ENCODE peak calls at places on chromosome 3, in eight cellular contexts. D, T, O, W, G, F, B and C are unnamed samples.

GRCh38 chr3:119304201-119304713 is 10.1 kb downstream of the ARHGAP31 start:
- DNase-seq in D (no peak), T (peak), O (no peak), W (no peak), G (peak), F (no peak), B (peak), C (peak)

GRCh38 chr3:166527325-166527724 is 690.1 kb upstream of the BCHE start:
- DNase-seq in D (no peak), T (no peak), O (no peak), W (no peak), G (no peak), F (no peak), B (peak), C (no peak)

GRCh38 chr3:155070932-155071387 is 9.2 kb upstream of the MME start:
- DNase-seq in D (no peak), T (peak), O (no peak), W (no peak), G (no peak), F (no peak), B (peak), C (peak)

GRCh38 chr3:157131861-157132260 is 28.1 kb downstream of the CCNL1 start:
- DNase-seq in D (no peak), T (no peak), O (no peak), W (no peak), G (no peak), F (no peak), B (peak), C (no peak)

GRCh38 chr3:66037986-66038369 is 740 bp downstream of the MAGI1 start:
- DNase-seq in D (peak), T (no peak), O (peak), W (peak), G (peak), F (no peak), B (no peak), C (no peak)

GRCh38 chr3:132283440-132283839 is 33.8 kb upstream of the ACP3 start:
- DNase-seq in D (peak), T (peak), O (no peak), W (peak), G (no peak), F (no peak), B (no peak), C (no peak)

GRCh38 chr3:28326458-28326926 is 22.0 kb upstream of the ZCWPW2 start:
- DNase-seq in D (peak), T (no peak), O (no peak), W (no peak), G (no peak), F (no peak), B (peak), C (no peak)

GRCh38 chr3:121629601-121630000 is 31.1 kb downstream of the HCLS1 start:
- DNase-seq in D (no peak), T (no peak), O (no peak), W (no peak), G (no peak), F (no peak), B (no peak), C (no peak)

GRCh38 chr3:191244242-191244867 is 45.3 kb downstream of the OSTN start:
- DNase-seq in D (peak), T (peak), O (no peak), W (no peak), G (no peak), F (no peak), B (peak), C (no peak)

GRCh38 chr3:53196575-53197407 is 35.8 kb downstream of the PRKCD start:
- DNase-seq in D (peak), T (peak), O (no peak), W (peak), G (peak), F (no peak), B (peak), C (peak)

GRCh38 chr3:127428344-127429001 is 140.6 kb upstream of the PRR20G start:
- DNase-seq in D (no peak), T (peak), O (no peak), W (no peak), G (no peak), F (no peak), B (no peak), C (peak)

GRCh38 chr3:183253961-183254815 is 1.1 kb downstream of the B3GNT5 start:
- DNase-seq in D (no peak), T (no peak), O (peak), W (peak), G (peak), F (no peak), B (peak), C (peak)

GRCh38 chr3:124995460-124995994 is 60.3 kb downstream of the HEG1 start:
- DNase-seq in D (peak), T (peak), O (no peak), W (peak), G (peak), F (peak), B (peak), C (no peak)

GRCh38 chr3:11803977-11804903 is 42.4 kb downstream of the TAMM41 start:
- DNase-seq in D (peak), T (peak), O (no peak), W (peak), G (peak), F (peak), B (peak), C (peak)

GRCh38 chr3:30679045-30679444 is 72.6 kb downstream of the TGFBR2 start:
- DNase-seq in D (no peak), T (no peak), O (no peak), W (no peak), G (no peak), F (no peak), B (no peak), C (no peak)

GRCh38 chr3:177483182-177483967 is 286.1 kb upstream of the TBL1XR1 start:
- DNase-seq in D (no peak), T (no peak), O (no peak), W (peak), G (peak), F (no peak), B (no peak), C (peak)

GRCh38 chr3:25962255-25962654 is 172.4 kb downstream of the OXSM start:
- DNase-seq in D (no peak), T (no peak), O (no peak), W (no peak), G (peak), F (no peak), B (no peak), C (no peak)

GRCh38 chr3:180018588-180018987 is 18.1 kb downstream of the PEX5L start:
- DNase-seq in D (no peak), T (no peak), O (no peak), W (no peak), G (peak), F (no peak), B (no peak), C (no peak)

GRCh38 chr3:159234306-159234705 is 432.5 kb downstream of the MFSD1 start:
- DNase-seq in D (no peak), T (peak), O (no peak), W (no peak), G (no peak), F (no peak), B (no peak), C (peak)

GRCh38 chr3:123169930-123170329 is 31.8 kb upstream of the SEC22A start:
- DNase-seq in D (no peak), T (no peak), O (no peak), W (no peak), G (no peak), F (no peak), B (peak), C (no peak)

DNA sequence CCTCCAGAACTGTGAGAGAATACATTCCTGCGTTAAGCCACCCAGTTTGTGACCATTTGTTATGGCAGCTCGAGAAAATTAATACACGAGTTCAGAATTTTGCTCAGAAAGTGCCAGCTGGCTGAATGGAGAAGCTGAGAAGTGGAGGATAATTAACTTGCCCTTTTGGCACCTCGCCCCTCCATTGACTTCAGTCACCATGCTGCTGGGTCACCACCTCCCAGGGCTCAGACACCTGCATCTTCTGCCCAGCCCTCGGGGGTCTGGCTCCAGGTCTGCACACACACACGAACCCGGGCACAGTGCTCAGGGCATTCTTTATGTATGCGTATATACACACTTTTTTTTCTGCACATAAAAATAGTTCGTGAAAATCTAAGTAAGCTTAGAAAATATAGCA is 32.0 kb downstream of the AMOTL2 start:
- DNase-seq in D (no peak), T (no peak), O (no peak), W (no peak), G (no peak), F (no peak), B (no peak), C (no peak)
- H3K4me3 ChIP-seq in D (no peak), T (no peak), O (no peak), W (no peak), G (no peak), F (no peak), B (no peak), C (no peak)

DNA sequence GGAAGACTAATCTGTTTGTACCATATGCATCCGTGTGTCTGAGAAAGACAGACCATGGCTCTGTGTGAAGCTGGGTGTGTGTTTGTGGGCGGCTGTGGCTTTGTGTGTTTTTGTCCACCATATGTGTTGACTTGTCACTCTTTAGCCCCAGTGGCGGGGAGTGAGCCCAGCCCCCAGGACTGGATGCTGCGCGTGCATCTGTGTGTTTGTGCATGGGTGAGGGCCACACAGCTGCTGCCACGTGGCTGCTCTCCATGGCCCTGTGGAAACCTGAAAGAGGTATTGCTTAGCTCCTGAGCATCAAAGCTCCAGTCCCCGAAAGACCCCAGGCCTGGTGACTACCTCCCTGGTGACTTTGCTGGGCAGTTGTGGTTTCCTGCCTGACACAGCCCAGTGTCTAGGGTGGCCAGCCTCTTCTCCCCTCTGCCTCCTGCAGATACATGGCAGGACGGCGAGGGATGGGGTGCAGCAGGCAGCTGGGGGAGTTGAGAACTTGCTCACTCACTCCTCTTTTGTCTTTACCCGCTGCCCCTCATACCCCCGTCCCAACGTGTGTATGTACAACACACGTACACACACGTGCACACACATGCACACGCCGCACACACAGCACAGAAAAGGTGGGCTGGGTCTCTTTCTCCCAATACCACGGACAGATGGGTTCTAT is 6.5 kb downstream of the EPHB3 start:
- DNase-seq in D (no peak), T (no peak), O (no peak), W (no peak), G (no peak), F (no peak), B (no peak), C (no peak)
- H3K4me3 ChIP-seq in D (no peak), T (peak), O (peak), W (peak), G (peak), F (peak), B (no peak), C (peak)

GRCh38 chr3:153293222-153293621 is 131.2 kb downstream of the RAP2B start:
- DNase-seq in D (no peak), T (peak), O (no peak), W (no peak), G (no peak), F (no peak), B (peak), C (no peak)
- H3K4me3 ChIP-seq in D (no peak), T (no peak), O (no peak), W (no peak), G (no peak), F (no peak), B (peak), C (no peak)

DNA sequence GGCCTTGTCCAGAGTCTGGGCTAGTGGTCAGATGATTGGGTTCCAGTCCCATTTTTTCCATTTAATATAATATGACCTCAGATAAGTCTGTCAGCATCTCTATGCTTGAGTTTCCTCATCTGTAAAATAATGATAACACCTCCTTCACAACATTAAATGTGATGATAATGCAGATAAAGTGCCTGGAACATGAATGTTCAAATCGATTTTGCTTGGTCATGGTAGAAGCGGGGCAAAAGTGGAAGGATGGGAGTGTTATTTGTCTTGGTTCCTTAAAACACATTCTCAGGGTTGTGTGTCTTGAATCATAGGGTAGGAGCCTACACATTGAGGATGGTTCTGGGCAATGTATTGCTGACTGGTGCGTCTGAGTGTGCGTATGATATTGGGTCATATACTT is 16.9 kb downstream of the ARIH2 start:
- DNase-seq in D (no peak), T (no peak), O (no peak), W (no peak), G (no peak), F (no peak), B (no peak), C (no peak)
- H3K4me3 ChIP-seq in D (no peak), T (no peak), O (no peak), W (no peak), G (no peak), F (no peak), B (no peak), C (no peak)

GRCh38 chr3:46566040-46566631 is at the start of gene LRRC2:
- DNase-seq in D (peak), T (peak), O (peak), W (peak), G (peak), F (no peak), B (peak), C (peak)
- H3K4me3 ChIP-seq in D (peak), T (peak), O (peak), W (peak), G (peak), F (no peak), B (peak), C (peak)

GRCh38 chr3:181265750-181266333 is 276.3 kb upstream of the DNAJC19 start:
- DNase-seq in D (peak), T (no peak), O (no peak), W (no peak), G (no peak), F (no peak), B (no peak), C (peak)
- H3K4me3 ChIP-seq in D (peak), T (no peak), O (peak), W (no peak), G (no peak), F (no peak), B (no peak), C (peak)

GRCh38 chr3:193812791-193813505 is 219.9 kb downstream of the OPA1 start:
- DNase-seq in D (no peak), T (no peak), O (no peak), W (no peak), G (no peak), F (no peak), B (no peak), C (no peak)
- H3K4me3 ChIP-seq in D (no peak), T (no peak), O (no peak), W (no peak), G (no peak), F (no peak), B (no peak), C (no peak)

DNA sequence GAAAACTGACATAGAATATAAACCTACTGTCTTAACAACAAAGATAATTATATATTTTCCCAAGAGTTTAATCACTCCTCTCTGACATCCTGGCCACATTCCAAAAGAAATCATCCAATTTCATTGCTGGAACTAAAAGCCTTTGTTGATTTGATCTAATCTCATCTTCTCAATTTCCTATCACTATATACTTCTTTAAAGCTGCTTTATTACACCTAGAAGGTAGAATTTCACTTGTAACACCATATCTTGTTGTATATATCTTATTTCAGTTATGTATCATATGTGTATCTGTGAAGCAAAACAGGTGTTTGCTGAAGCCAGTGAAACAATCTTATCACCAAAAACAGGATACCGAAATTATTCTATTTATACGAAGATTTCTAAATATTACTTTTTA is 740.2 kb downstream of the ROBO1 start:
- DNase-seq in D (no peak), T (no peak), O (no peak), W (no peak), G (no peak), F (no peak), B (no peak), C (no peak)
- H3K4me3 ChIP-seq in D (no peak), T (no peak), O (no peak), W (no peak), G (no peak), F (no peak), B (no peak), C (no peak)

DNA sequence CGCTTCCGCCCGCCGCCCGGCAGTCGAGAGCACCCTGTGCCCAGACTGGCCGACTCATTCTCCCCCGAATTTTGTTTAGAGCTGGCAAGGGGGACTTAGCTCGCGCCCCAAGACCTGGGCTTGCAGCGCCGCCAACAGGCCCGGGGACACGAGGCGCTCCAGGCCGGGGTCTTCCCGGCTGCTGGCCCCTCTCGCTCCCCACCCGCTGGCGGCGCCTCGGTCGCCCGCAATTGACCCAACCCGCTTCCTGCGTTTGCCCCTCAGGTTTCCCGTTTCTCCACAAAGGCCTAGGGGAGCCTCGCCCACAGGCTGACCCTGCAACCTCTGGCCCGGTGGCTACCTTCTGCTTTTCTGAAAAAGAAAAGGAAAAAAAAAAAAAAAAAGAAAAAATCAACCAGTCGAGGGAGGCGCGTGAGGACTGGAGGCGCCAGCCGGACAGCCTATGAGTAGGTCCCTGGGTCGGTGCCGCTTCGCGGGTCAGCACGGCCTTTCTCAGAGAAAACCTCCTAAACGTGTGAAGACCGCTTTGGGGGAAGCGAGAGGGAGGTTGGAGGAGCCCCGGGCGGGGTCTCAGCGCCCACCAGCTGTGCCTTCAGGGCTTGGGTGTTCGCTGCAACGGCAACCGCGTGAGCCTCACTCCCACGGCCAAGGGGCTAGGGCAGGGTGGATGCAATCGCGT is 7.2 kb downstream of the FOXL2 start:
- DNase-seq in D (no peak), T (no peak), O (no peak), W (no peak), G (peak), F (no peak), B (no peak), C (no peak)
- H3K4me3 ChIP-seq in D (no peak), T (no peak), O (no peak), W (no peak), G (peak), F (peak), B (no peak), C (no peak)

DNA sequence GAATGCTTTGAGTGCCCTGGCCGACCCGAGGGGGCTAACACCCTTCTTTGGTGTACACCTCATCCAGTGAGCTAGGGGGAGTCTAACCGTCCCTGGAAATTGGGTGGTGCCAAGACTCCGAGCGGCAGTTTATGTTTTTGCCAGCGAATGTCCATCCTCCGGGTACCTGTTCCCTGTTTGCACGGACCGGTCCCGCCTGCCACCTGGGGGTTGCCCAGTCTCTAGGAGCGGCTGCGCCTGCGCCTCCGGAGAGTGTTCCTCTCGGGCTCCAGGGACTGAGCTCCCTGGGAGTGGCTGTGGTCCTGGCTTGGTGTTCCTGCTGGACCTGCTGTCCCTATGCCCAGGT is 913 bp upstream of the WNT7A start:
- DNase-seq in D (no peak), T (no peak), O (peak), W (no peak), G (no peak), F (no peak), B (no peak), C (no peak)
- H3K4me3 ChIP-seq in D (no peak), T (no peak), O (no peak), W (no peak), G (peak), F (no peak), B (no peak), C (no peak)